ENCODE peak calls at places on chromosomes 4 and X, in eight cellular contexts. T is gastrocnemius medialis; Q is suprapubic skin; X is esophagus squamous epithelium; N is Peyer's patch; F is CD8-positive, alpha-beta T cell; U is spleen; Z is cardiac muscle cell. J is an unnamed sample. For H3K4me1, the result is how much of the 10 kb centered on the place peaks cover.

GRCh38 chrX:93985621-93986020 is 311.6 kb downstream of the FAM133A start:
- DNase-seq in T (no peak), Q (no peak), X (no peak), N (no peak), F (no peak), U (no peak), Z (no peak), J (no peak)

GRCh38 chrX:81286608-81287007 is 84.7 kb downstream of the SH3BGRL start:
- DNase-seq in T (no peak), Q (no peak), X (no peak), N (no peak), F (no peak), U (no peak), Z (no peak), J (no peak)

GRCh38 chr4:72744103-72744725 is 175.2 kb upstream of the ADAMTS3 start:
- DNase-seq in T (no peak), Q (no peak), X (no peak), N (no peak), F (no peak), U (no peak), Z (no peak), J (no peak)

GRCh38 chr4:38670939-38671593 is 7.1 kb downstream of the KLF3 start:
- DNase-seq in T (no peak), Q (no peak), X (no peak), N (no peak), F (no peak), U (no peak), Z (no peak), J (no peak)

GRCh38 chr4:78938868-78939666 is at the start of gene PAQR3:
- DNase-seq in T (peak), Q (peak), X (peak), N (peak), F (peak), U (peak), Z (peak), J (peak)

GRCh38 chrX:9562851-9563250 is 98.0 kb downstream of the TBL1X start:
- DNase-seq in T (peak), Q (no peak), X (no peak), N (no peak), F (no peak), U (no peak), Z (peak), J (no peak)

GRCh38 chrX:10108288-10108687 is 48.5 kb upstream of the CLCN4 start:
- DNase-seq in T (no peak), Q (no peak), X (no peak), N (no peak), F (no peak), U (no peak), Z (no peak), J (no peak)

GRCh38 chr4:107794001-107794400 is 30.7 kb upstream of the SGMS2 start:
- DNase-seq in T (no peak), Q (no peak), X (no peak), N (peak), F (no peak), U (no peak), Z (no peak), J (no peak)

GRCh38 chr4:123652501-123652900 is 255.9 kb downstream of the SPRY1 start:
- DNase-seq in T (no peak), Q (no peak), X (no peak), N (no peak), F (no peak), U (no peak), Z (no peak), J (no peak)
- H3K27ac ChIP-seq in T (peak), Q (peak), X (no peak), N (no peak), F (no peak), U (no peak), Z (no peak), J (no peak)

DNA sequence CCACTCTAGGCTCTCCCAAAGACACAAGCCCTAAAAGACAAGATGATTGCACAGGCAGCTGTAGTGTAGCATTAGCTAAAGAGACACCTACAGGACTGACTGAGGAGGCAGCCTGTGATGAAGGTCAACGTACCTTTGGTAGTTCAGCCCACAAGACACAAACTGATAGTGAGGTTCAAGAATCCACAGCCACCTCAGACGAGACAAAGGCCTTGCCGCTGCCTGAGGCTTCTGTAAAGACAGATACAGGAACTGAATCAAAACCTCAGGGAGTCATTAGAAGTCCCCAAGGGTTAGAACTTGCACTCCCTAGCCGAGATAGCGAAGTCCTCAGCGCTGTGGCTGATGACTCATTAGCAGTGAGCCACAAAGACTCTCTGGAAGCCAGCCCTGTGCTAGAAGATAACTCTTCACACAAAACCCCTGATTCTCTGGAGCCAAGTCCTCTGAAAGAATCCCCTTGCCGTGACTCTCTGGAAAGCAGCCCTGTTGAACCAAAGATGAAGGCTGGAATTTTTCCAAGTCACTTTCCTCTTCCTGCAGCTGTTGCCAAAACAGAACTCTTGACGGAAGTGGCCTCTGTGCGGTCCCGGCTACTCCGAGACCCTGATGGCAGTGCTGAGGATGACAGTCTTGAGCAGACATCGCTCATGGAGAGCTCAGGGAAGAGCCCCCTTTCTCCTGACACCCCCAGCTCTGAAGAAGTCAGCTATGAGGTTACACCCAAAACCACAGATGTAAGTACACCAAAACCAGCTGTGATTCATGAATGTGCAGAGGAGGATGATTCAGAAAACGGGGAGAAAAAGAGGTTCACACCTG is 306.3 kb downstream of the ANK2 start:
- DNase-seq in T (no peak), Q (no peak), X (no peak), N (no peak), F (peak), U (peak), Z (no peak), J (peak)
- H3K4me3 ChIP-seq in T (no peak), Q (no peak), X (peak), N (no peak), F (peak), U (peak), Z (no peak), J (peak)

GRCh38 chr4:169251291-169252235 is 19.2 kb downstream of the SH3RF1 start:
- DNase-seq in T (no peak), Q (no peak), X (no peak), N (no peak), F (no peak), U (no peak), Z (no peak), J (no peak)

GRCh38 chr4:169246957-169247396 is 23.8 kb downstream of the SH3RF1 start:
- DNase-seq in T (no peak), Q (no peak), X (no peak), N (no peak), F (no peak), U (no peak), Z (no peak), J (no peak)

GRCh38 chr4:169250796-169251195 is 20.0 kb downstream of the SH3RF1 start:
- DNase-seq in T (no peak), Q (no peak), X (no peak), N (no peak), F (no peak), U (no peak), Z (no peak), J (no peak)

GRCh38 chr4:169249214-169249973 is 21.4 kb downstream of the SH3RF1 start:
- DNase-seq in T (no peak), Q (no peak), X (no peak), N (no peak), F (no peak), U (no peak), Z (no peak), J (no peak)

GRCh38 chr4:169248645-169249044 is 22.1 kb downstream of the SH3RF1 start:
- DNase-seq in T (no peak), Q (no peak), X (no peak), N (no peak), F (no peak), U (no peak), Z (no peak), J (no peak)
- H3K4me1 ChIP-seq in T (under half), Q (under half), X (half or more), N (under half), F (under half), U (under half), Z (under half), J (under half)

GRCh38 chrX:8083276-8083675 is 87.8 kb downstream of the VCX2 start:
- DNase-seq in T (no peak), Q (no peak), X (no peak), N (no peak), F (no peak), U (no peak), Z (no peak), J (no peak)

DNA sequence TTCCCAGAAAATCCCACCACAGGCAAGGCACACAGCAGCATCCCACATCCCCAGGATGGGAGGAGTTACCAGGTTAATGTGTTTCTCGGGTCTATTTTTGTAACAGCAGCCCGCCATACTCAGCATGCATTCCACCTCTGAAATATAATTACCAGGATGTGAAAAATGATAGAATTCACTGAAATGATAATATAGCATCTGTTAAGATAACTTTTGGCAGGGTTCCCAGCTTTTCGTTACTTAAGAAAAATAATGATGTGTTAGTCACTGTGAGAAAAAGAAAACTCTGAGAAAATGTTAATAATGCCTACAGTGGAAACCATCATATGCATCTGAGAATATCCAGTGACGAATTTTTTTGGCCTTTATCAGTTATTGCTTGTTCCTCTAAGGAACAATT is 87.0 kb downstream of the VCX2 start:
- DNase-seq in T (no peak), Q (no peak), X (no peak), N (no peak), F (no peak), U (no peak), Z (no peak), J (no peak)
- H3K27ac ChIP-seq in T (no peak), Q (no peak), X (no peak), N (no peak), F (no peak), U (no peak), Z (no peak), J (no peak)

J was measured in CD4-positive, CD25-positive, alpha-beta regulatory T cell.